ENCODE peak calls at places on chromosomes 3 and 15, in four cellular contexts. Y is neuronal stem cell; M is CD8-positive, alpha-beta memory T cell; N is mammary epithelial cell. Z is an unnamed sample.

GRCh38 chr3:111989061-111989678 is 9.6 kb upstream of the TAGLN3 start:
- DNase-seq in Y (no peak), M (no peak), N (peak; percentile 55), Z (no peak)

GRCh38 chr3:126676919-126677705 is 22.2 kb upstream of the TXNRD3 start:
- DNase-seq in M (no peak), N (no peak), Y (no peak), Z (peak; percentile 11)

GRCh38 chr3:123298903-123299302 is 97.2 kb downstream of the SEC22A start:
- DNase-seq in Y (no peak), N (peak; percentile 15), M (no peak), Z (no peak)

GRCh38 chr15:67433495-67434099 is 87.3 kb upstream of the C15orf61 start:
- DNase-seq in Y (peak; percentile 37), N (peak; percentile 39), M (no peak), Z (no peak)

GRCh38 chr15:99682455-99682854 is 50.8 kb downstream of the LYSMD4 start:
- DNase-seq in N (peak; percentile 70), Y (no peak), M (no peak), Z (no peak)

GRCh38 chr3:100420885-100421284 is 19.5 kb downstream of the LNP1 start:
- DNase-seq in Y (no peak), N (no peak), M (no peak), Z (no peak)

GRCh38 chr3:146818866-146819265 is 213.7 kb upstream of the PLSCR5 start:
- DNase-seq in N (no peak), M (no peak), Y (no peak), Z (no peak)

GRCh38 chr15:51192560-51193280 is 98.0 kb upstream of the TNFAIP8L3 start:
- DNase-seq in N (peak; percentile 83), Y (peak; percentile 76), M (peak; percentile 69), Z (peak; percentile 94)

GRCh38 chr3:43153189-43154083 is 47.6 kb upstream of the POMGNT2 start:
- DNase-seq in Y (no peak), M (no peak), N (no peak), Z (no peak)

GRCh38 chr3:9067352-9067975 is 104.2 kb upstream of the RAD18 start:
- DNase-seq in M (no peak), N (peak; percentile 23), Y (peak; percentile 50), Z (no peak)

GRCh38 chr3:46017720-46018119 is 9.6 kb downstream of the XCR1 start:
- DNase-seq in N (peak; percentile 78), M (no peak), Y (no peak), Z (no peak)

GRCh38 chr3:21392521-21392920 is 358.5 kb downstream of the ZNF385D start:
- DNase-seq in M (no peak), N (no peak), Y (no peak), Z (no peak)

GRCh38 chr3:31277582-31277981 is 255.1 kb upstream of the STT3B start:
- DNase-seq in M (no peak), N (no peak), Y (no peak), Z (no peak)

GRCh38 chr3:126051741-126052140 is 32.2 kb downstream of the SLC41A3 start:
- DNase-seq in M (no peak), N (no peak), Y (no peak), Z (no peak)

GRCh38 chr3:16241225-16241624 is 23.5 kb downstream of the DPH3 start:
- DNase-seq in M (no peak), N (no peak), Y (no peak), Z (no peak)

GRCh38 chr3:150146891-150147761 is 176.4 kb upstream of the PFN2 start:
- DNase-seq in N (peak; percentile 82), M (no peak), Y (no peak), Z (peak; percentile 74)

GRCh38 chr3:44712455-44713075 is at the start of gene ZNF502:
- DNase-seq in M (peak; percentile 56), Y (peak; percentile 62), N (peak; percentile 80), Z (peak; percentile 72)

GRCh38 chr3:147655236-147655635 is 246.1 kb downstream of the ZIC1 start:
- DNase-seq in Y (no peak), M (no peak), N (peak; percentile 9), Z (no peak)

GRCh38 chr15:27967541-27967940 is 131.6 kb downstream of the OCA2 start:
- DNase-seq in N (no peak), M (no peak), Y (no peak), Z (no peak)

GRCh38 chr3:40186508-40186907 is 123.0 kb upstream of the EIF1B start:
- DNase-seq in M (no peak), Y (no peak), N (no peak), Z (no peak)

GRCh38 chr3:150142936-150143335 is 172.2 kb upstream of the PFN2 start:
- DNase-seq in N (no peak), Y (no peak), M (no peak), Z (no peak)

GRCh38 chr3:88824646-88825303 is 282.6 kb upstream of the EPHA3 start:
- DNase-seq in N (no peak), Y (no peak), M (no peak), Z (no peak)

GRCh38 chr3:159775372-159775961 is 213.2 kb upstream of the IL12A start:
- DNase-seq in Y (peak; percentile 27), N (peak; percentile 49), M (no peak), Z (no peak)

GRCh38 chr3:19543212-19543841 is 390.7 kb downstream of the EFHB start:
- DNase-seq in Y (peak; percentile 9), M (no peak), N (peak; percentile 29), Z (no peak)

GRCh38 chr3:137764563-137765309 is 621 bp downstream of the SOX14 start:
- DNase-seq in M (no peak), Y (no peak), N (no peak), Z (no peak)

GRCh38 chr15:69677403-69677802 is 224.8 kb downstream of the RPLP1 start:
- DNase-seq in Y (no peak), M (no peak), N (no peak), Z (no peak)

DNA sequence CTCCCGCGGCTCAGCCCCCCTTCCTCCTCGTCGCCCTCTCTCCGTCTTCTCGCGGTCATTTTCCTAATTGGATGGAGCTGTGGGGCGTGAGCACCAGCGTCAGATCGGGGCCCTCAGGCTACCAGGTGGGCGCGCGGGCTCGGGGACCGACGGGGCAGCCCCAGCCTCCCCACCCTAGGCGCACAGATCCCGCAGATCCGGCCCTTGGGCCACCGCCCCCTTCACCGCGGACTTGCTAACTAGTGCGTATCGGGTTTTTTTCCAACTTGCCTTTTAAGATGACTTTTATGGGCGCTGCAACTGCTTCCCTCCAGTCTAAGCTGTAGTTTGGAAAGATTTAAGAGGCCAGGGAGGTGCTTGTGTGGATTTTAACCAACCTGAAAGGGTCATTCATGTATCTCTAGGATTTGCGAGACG is 1.3 kb downstream of the ZNF710 start:
- DNase-seq in Y (no peak), N (peak; percentile 56), M (peak; percentile 61), Z (peak; percentile 79)
- H3K4me1 ChIP-seq in Y (peaks cover 20% of the 10 kb centered on the region), N (peaks cover 69% of the 10 kb centered on the region), M (peaks cover 43% of the 10 kb centered on the region), Z (peaks cover 66% of the 10 kb centered on the region)

GRCh38 chr3:145359040-145359439 is 801.9 kb downstream of the PLOD2 start:
- DNase-seq in M (no peak), Y (no peak), N (no peak), Z (no peak)

GRCh38 chr3:145355175-145355574 is 805.8 kb downstream of the PLOD2 start:
- DNase-seq in Y (no peak), N (no peak), M (no peak), Z (no peak)

DNA sequence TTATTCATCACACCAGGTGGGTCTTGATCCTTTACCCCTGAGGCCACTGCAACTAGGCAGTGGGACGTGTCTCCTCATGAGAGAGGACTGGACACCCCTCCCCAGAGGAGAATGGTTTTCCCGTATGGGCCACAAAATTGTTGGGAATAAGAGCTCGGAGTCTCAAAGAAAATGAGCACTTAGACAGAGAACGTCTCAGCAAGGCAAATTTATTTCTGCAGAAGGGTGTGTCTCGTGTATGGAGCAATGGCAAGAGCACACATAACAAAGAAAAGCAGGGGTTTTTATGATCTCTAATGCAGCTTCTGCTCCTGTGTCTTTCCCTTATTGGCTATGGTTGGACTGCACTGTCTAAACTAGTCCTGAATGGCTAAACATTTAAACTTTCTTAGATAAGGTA is 803.5 kb downstream of the PLOD2 start:
- DNase-seq in Y (no peak), M (no peak), N (no peak), Z (no peak)
- H3K9me3 ChIP-seq in Y (peaks cover 6% of the 10 kb centered on the region), M (no peaks in the 10 kb centered on the region), N (peaks cover 12% of the 10 kb centered on the region), Z (no peaks in the 10 kb centered on the region)

GRCh38 chr3:156150434-156151066 is 30.2 kb downstream of the KCNAB1 start:
- DNase-seq in Y (peak; percentile 44), N (peak; percentile 44), M (peak; percentile 55), Z (no peak)

GRCh38 chr3:156149781-156150375 is 29.5 kb downstream of the KCNAB1 start:
- DNase-seq in M (no peak), Y (no peak), N (no peak), Z (no peak)

GRCh38 chr3:156148345-156148945 is 28.1 kb downstream of the KCNAB1 start:
- DNase-seq in Y (no peak), M (no peak), N (no peak), Z (no peak)

GRCh38 chr3:156151824-156152428 is 31.5 kb downstream of the KCNAB1 start:
- DNase-seq in Y (peak; percentile 61), N (peak; percentile 50), M (peak; percentile 66), Z (no peak)

GRCh38 chr3:156148946-156149348 is 28.6 kb downstream of the KCNAB1 start:
- DNase-seq in N (no peak), M (no peak), Y (no peak), Z (no peak)
- H3K27ac ChIP-seq in N (no peak overlapping the region), M (no peak overlapping the region), Y (no peak overlapping the region), Z (no peak overlapping the region)

DNA sequence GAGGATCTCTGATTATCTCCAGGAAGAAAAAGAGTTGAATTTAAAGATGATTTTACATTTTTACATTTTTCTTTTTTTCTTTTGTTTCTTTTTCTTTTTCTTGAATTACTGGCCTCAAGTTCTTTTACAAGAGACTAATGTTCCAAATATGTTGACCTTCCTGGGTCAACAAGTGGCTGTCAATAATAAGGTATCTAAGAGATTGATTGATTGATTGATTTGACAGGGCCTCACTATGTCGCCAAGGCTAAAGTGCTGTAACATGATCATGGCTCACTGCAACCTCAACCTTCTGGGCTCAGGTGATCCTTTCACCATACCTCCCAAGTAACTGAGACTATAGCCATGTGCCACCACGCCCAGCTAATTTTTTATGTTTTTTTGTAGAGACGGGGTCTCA is 44.6 kb downstream of the KIF9 start:
- DNase-seq in N (no peak), Y (no peak), M (no peak), Z (no peak)
- H3K4me1 ChIP-seq in N (no peaks in the 10 kb centered on the region), Y (no peaks in the 10 kb centered on the region), M (no peaks in the 10 kb centered on the region), Z (no peaks in the 10 kb centered on the region)

DNA sequence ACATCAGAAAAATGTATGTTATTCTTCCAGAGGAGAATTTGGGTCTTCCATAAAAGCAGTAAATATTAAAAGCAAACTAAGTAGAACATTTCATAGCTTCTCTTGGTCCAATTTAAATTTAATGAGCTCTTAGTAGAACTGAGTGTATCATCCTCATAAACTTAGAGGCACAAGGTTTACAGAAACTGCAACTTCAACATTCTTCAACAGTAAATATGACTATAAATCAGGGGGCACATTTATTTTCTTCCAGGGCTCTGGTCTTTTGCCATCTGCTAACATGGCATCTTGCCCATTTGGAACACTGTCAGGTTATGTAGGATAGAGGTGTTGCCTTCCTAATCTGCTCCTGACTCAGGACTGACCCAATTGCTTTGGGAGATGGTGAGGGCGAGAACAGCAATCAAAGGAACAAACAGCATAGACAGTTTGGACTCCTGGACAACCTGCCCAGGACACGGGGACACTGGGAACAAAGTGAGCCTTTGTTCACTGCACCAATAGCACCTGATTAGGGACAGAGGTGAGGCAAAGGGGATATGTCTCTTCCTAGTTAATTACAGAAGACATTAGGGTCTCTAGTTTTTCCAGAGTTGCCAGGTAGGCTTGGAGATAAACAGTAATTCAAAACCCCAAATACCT is 610.2 kb upstream of the ROBO2 start:
- DNase-seq in M (no peak), Y (no peak), N (no peak), Z (no peak)
- H3K9me3 ChIP-seq in M (no peaks in the 10 kb centered on the region), Y (no peaks in the 10 kb centered on the region), N (peaks cover 20% of the 10 kb centered on the region), Z (no peaks in the 10 kb centered on the region)

GRCh38 chr3:117404756-117405155 is 695.2 kb downstream of the TUSC7 start:
- DNase-seq in M (no peak), N (no peak), Y (no peak), Z (no peak)
- H3K27ac ChIP-seq in M (no peak overlapping the region), N (no peak overlapping the region), Y (no peak overlapping the region), Z (no peak overlapping the region)

Z was measured in RWPE2.